ENCODE peak calls at places on chromosomes 12 and 14, in ten cellular contexts. H, R, C, L, K, W, Y, A, I and X are unnamed samples.

GRCh38 chr12:26648584-26648983 is 184.4 kb downstream of the ITPR2 start:
- DNase-seq in H (peak), R (peak), A (no peak), W (peak), I (no peak), C (no peak), Y (no peak), K (no peak), L (no peak), X (no peak)

GRCh38 chr14:75049731-75050201 is 1.5 kb downstream of the MLH3 start:
- DNase-seq in R (no peak), Y (no peak), C (no peak), W (no peak), L (no peak), K (no peak), I (no peak), H (no peak), A (no peak), X (no peak)

GRCh38 chr12:52650520-52651081 is 1.4 kb downstream of the KRT2 start:
- DNase-seq in R (peak), C (peak), Y (no peak), H (no peak), K (no peak), I (no peak), L (no peak), W (peak), A (no peak), X (no peak)

GRCh38 chr14:103118663-103119404 is 4.4 kb upstream of the TNFAIP2 start:
- DNase-seq in Y (no peak), C (peak), H (no peak), I (no peak), K (no peak), R (no peak), L (no peak), W (no peak), A (no peak), X (no peak)

GRCh38 chr12:104536841-104537240 is 80.1 kb downstream of the CHST11 start:
- DNase-seq in A (no peak), C (no peak), K (no peak), L (no peak), I (no peak), R (no peak), W (no peak), H (peak), Y (no peak), X (no peak)

GRCh38 chr12:115185529-115185928 is 501.6 kb upstream of the TBX3 start:
- DNase-seq in K (no peak), L (no peak), I (no peak), Y (no peak), A (no peak), H (no peak), R (peak), W (peak), C (no peak), X (no peak)

GRCh38 chr14:100776681-100777365 is 49.1 kb upstream of the MEG3 start:
- DNase-seq in W (no peak), R (no peak), C (no peak), L (no peak), A (no peak), K (no peak), I (no peak), Y (no peak), H (no peak), X (no peak)

GRCh38 chr14:92310776-92311375 is 12.1 kb upstream of the SLC24A4 start:
- DNase-seq in K (no peak), L (no peak), I (no peak), R (no peak), W (no peak), A (no peak), Y (no peak), C (no peak), H (no peak), X (no peak)

GRCh38 chr12:57713209-57713608 is 19.3 kb downstream of the OS9 start:
- DNase-seq in W (no peak), L (no peak), K (no peak), A (no peak), C (no peak), I (no peak), H (no peak), Y (no peak), R (no peak), X (no peak)

GRCh38 chr14:58362798-58363412 is 32.8 kb upstream of the TOMM20L start:
- DNase-seq in A (peak), W (no peak), I (no peak), L (peak), H (peak), K (no peak), R (peak), C (no peak), Y (peak), X (peak)